ENCODE peak calls at places on chromosomes 2 and 18, in eight cellular contexts. O, P, B, R, V, H, Z and U are unnamed samples.

GRCh38 chr2:26691881-26692813 is at the start of gene KCNK3:
- DNase-seq in O (peak; percentile 48), V (no peak), R (peak; percentile 38), H (no peak), P (peak; percentile 37), B (no peak), Z (peak; percentile 89), U (peak; percentile 56)

GRCh38 chr2:237731663-237732062 is 66.9 kb upstream of the RBM44 start:
- DNase-seq in H (no peak), R (no peak), B (peak; percentile 48), Z (peak; percentile 68), O (no peak), V (peak; percentile 23), P (no peak), U (no peak)

GRCh38 chr2:135913726-135914365 is 37.6 kb upstream of the MCM6 start:
- DNase-seq in R (no peak), H (no peak), V (peak; percentile 19), Z (no peak), B (peak; percentile 40), O (peak; percentile 43), P (peak; percentile 59), U (no peak)

GRCh38 chr2:188571543-188571942 is 279.9 kb downstream of the GULP1 start:
- DNase-seq in H (no peak), R (no peak), B (no peak), P (no peak), Z (no peak), V (no peak), O (no peak), U (no peak)

GRCh38 chr2:173580869-173581268 is 226.2 kb downstream of the CDCA7 start:
- DNase-seq in Z (no peak), V (no peak), P (no peak), B (no peak), H (no peak), O (no peak), R (no peak), U (no peak)

GRCh38 chr2:102041351-102041750 is 49.6 kb downstream of the IL1R2 start:
- DNase-seq in O (no peak), V (no peak), B (peak; percentile 65), P (no peak), H (no peak), R (no peak), Z (no peak), U (no peak)

GRCh38 chr2:120109186-120110061 is 96.5 kb downstream of the EPB41L5 start:
- DNase-seq in R (no peak), H (no peak), O (no peak), B (peak; percentile 55), P (peak; percentile 71), V (peak; percentile 12), Z (no peak), U (no peak)

GRCh38 chr2:133951209-133951608 is 302.7 kb upstream of the MGAT5 start:
- DNase-seq in O (no peak), H (no peak), P (no peak), R (no peak), B (no peak), Z (no peak), V (no peak), U (no peak)

GRCh38 chr2:20650412-20650879 is 452 bp downstream of the HS1BP3 start:
- DNase-seq in V (no peak), H (no peak), O (peak; percentile 42), B (no peak), R (no peak), P (peak; percentile 42), Z (no peak), U (no peak)

GRCh38 chr2:54038835-54039234 is 68.0 kb upstream of the PSME4 start:
- DNase-seq in P (no peak), V (peak; percentile 19), O (no peak), B (no peak), R (no peak), H (no peak), Z (no peak), U (no peak)

GRCh38 chr2:75539955-75540716 is 20.6 kb downstream of the EVA1A start:
- DNase-seq in O (no peak), V (no peak), B (no peak), Z (no peak), H (no peak), P (no peak), R (no peak), U (no peak)

DNA sequence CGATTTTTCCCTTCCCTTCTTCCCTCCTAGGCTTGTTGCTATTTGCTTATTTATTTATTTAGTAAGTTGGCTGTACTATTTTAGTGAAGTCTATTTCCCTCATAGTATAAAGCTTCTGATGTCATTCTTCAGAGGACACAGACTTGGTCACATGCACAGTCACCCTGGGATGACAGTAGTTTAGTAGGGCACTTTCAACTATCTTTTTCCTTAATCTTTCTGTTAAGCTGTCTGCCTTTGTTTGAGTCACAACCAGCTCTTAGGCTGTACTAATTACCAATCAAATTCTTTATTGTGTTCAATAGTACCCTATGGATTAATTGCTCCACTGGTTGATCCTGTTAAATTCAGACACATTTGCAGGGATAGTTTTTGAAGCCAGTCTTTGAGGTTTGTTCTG is 26.9 kb upstream of the RAB31 start:
- DNase-seq in R (no peak), P (no peak), V (no peak), H (no peak), B (no peak), O (no peak), Z (no peak), U (no peak)
- H3K27me3 ChIP-seq in R (no peaks in the 10 kb centered on the region), P (no peaks in the 10 kb centered on the region), V (no peaks in the 10 kb centered on the region), H (no peaks in the 10 kb centered on the region), B (peaks cover 9% of the 10 kb centered on the region), O (no peaks in the 10 kb centered on the region), Z (no peaks in the 10 kb centered on the region), U (no peaks in the 10 kb centered on the region)

GRCh38 chr18:55324166-55324565 is 263.8 kb downstream of the TCF4 start:
- DNase-seq in Z (no peak), P (no peak), B (no peak), R (no peak), V (no peak), O (no peak), H (no peak), U (no peak)

GRCh38 chr18:55328301-55328700 is 259.7 kb downstream of the TCF4 start:
- DNase-seq in O (no peak), H (no peak), Z (no peak), B (no peak), P (no peak), V (no peak), R (no peak), U (no peak)

GRCh38 chr18:55323051-55323994 is 264.7 kb downstream of the TCF4 start:
- DNase-seq in B (no peak), O (no peak), R (no peak), H (no peak), V (no peak), P (no peak), Z (no peak), U (no peak)

GRCh38 chr18:55327454-55327853 is 260.5 kb downstream of the TCF4 start:
- DNase-seq in P (no peak), O (no peak), B (no peak), Z (no peak), R (no peak), V (no peak), H (no peak), U (no peak)

GRCh38 chr18:55326134-55326533 is 261.9 kb downstream of the TCF4 start:
- DNase-seq in V (no peak), P (no peak), Z (no peak), H (no peak), R (no peak), O (no peak), B (no peak), U (no peak)
- H3K27me3 ChIP-seq in V (no peaks in the 10 kb centered on the region), P (no peaks in the 10 kb centered on the region), Z (no peaks in the 10 kb centered on the region), H (no peaks in the 10 kb centered on the region), R (no peaks in the 10 kb centered on the region), O (no peaks in the 10 kb centered on the region), B (no peaks in the 10 kb centered on the region), U (no peaks in the 10 kb centered on the region)

GRCh38 chr18:75678662-75679061 is 251.2 kb upstream of the SMIM21 start:
- DNase-seq in O (no peak), Z (no peak), R (no peak), B (no peak), V (no peak), H (no peak), P (no peak), U (no peak)

GRCh38 chr18:75687626-75688025 is 260.1 kb upstream of the SMIM21 start:
- DNase-seq in B (no peak), R (no peak), H (no peak), Z (no peak), V (no peak), O (no peak), P (no peak), U (no peak)

GRCh38 chr18:75679347-75679746 is 251.8 kb upstream of the SMIM21 start:
- DNase-seq in O (peak; percentile 77), R (no peak), Z (peak; percentile 81), B (no peak), V (no peak), H (no peak), P (no peak), U (no peak)

GRCh38 chr18:75683426-75683825 is 255.9 kb upstream of the SMIM21 start:
- DNase-seq in V (no peak), Z (no peak), R (no peak), H (peak; percentile 78), P (no peak), O (no peak), B (no peak), U (no peak)

GRCh38 chr18:75681538-75682115 is 254.1 kb upstream of the SMIM21 start:
- DNase-seq in R (no peak), V (no peak), O (no peak), Z (no peak), H (no peak), P (no peak), B (no peak), U (no peak)
- H3K27me3 ChIP-seq in R (no peaks in the 10 kb centered on the region), V (no peaks in the 10 kb centered on the region), O (no peaks in the 10 kb centered on the region), Z (no peaks in the 10 kb centered on the region), H (no peaks in the 10 kb centered on the region), P (no peaks in the 10 kb centered on the region), B (peaks cover 6% of the 10 kb centered on the region), U (no peaks in the 10 kb centered on the region)

DNA sequence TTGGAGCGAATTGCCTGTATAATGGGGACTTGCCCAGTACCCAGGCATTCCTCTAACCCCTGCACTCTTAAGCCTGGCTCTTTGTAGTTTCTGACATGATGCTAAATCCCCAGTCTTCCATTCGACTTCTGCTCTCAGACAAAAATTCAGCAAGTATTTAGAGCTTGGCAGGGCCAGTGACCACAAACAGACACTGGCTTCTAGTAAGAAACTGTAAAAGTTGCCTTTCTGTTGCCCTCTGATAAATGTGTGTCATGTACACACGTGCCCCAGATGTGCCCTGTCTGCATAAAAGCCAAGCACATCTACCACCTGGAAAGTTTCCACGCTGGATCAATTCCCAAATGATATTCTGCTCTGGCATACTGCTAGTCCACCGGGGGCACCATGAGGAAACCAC is 18.0 kb downstream of the PAX3 start:
- DNase-seq in H (no peak), R (no peak), B (no peak), O (no peak), P (no peak), Z (no peak), V (no peak), U (no peak)
- H3K27me3 ChIP-seq in H (peaks cover 34% of the 10 kb centered on the region), R (no peaks in the 10 kb centered on the region), B (peaks cover 18% of the 10 kb centered on the region), O (no peaks in the 10 kb centered on the region), P (no peaks in the 10 kb centered on the region), Z (peaks cover 44% of the 10 kb centered on the region), V (peaks cover 74% of the 10 kb centered on the region), U (no peaks in the 10 kb centered on the region)